ENCODE peak calls at places on chromosomes 13 and 19, in five cellular contexts. A, U, R, V and S are unnamed samples.

GRCh38 chr19:44557933-44558332 is 28.5 kb upstream of the CEACAM20 start:
- DNase-seq in A (no peak), U (no peak), R (no peak), V (no peak), S (no peak)

GRCh38 chr13:46615888-46616531 is 63.0 kb downstream of the LRCH1 start:
- DNase-seq in A (no peak), U (peak), R (no peak), V (no peak), S (no peak)

GRCh38 chr13:42078113-42078769 is 29.8 kb downstream of the DGKH start:
- DNase-seq in A (no peak), U (no peak), R (no peak), V (no peak), S (no peak)

GRCh38 chr19:16096281-16096855 is 15.3 kb upstream of the RAB8A start:
- DNase-seq in A (no peak), U (peak), R (no peak), V (no peak), S (no peak)

GRCh38 chr19:50349277-50350057 is 16.0 kb downstream of the NAPSA start:
- DNase-seq in A (no peak), U (no peak), R (no peak), V (peak), S (no peak)

GRCh38 chr19:46692918-46693722 is 23.8 kb downstream of the PRKD2 start:
- DNase-seq in A (no peak), U (no peak), R (no peak), V (peak), S (no peak)

GRCh38 chr19:12137541-12137940 is 2.6 kb downstream of the ZNF20 start:
- DNase-seq in A (no peak), U (no peak), R (no peak), V (no peak), S (no peak)

GRCh38 chr13:107669356-107669755 is 546.0 kb downstream of the LIG4 start:
- DNase-seq in A (no peak), U (no peak), R (no peak), V (peak), S (no peak)

GRCh38 chr13:27293873-27294515 is 23.4 kb downstream of the RASL11A start:
- DNase-seq in A (no peak), U (no peak), R (no peak), V (no peak), S (no peak)

GRCh38 chr19:3250675-3251074 is 26.2 kb downstream of the CELF5 start:
- DNase-seq in A (no peak), U (peak), R (no peak), V (no peak), S (no peak)

GRCh38 chr13:80276371-80277289 is 64.3 kb downstream of the SPRY2 start:
- DNase-seq in A (no peak), U (peak), R (no peak), V (peak), S (peak)

GRCh38 chr19:38173324-38174041 is 50.5 kb downstream of the DPF1 start:
- DNase-seq in A (peak), U (peak), R (no peak), V (peak), S (no peak)

GRCh38 chr19:17775991-17776803 is 18.7 kb upstream of the B3GNT3 start:
- DNase-seq in A (no peak), U (peak), R (no peak), V (no peak), S (no peak)

GRCh38 chr13:95246292-95247082 is 54.8 kb downstream of the ABCC4 start:
- DNase-seq in A (no peak), U (no peak), R (no peak), V (peak), S (no peak)

GRCh38 chr19:7251502-7251901 is 42.7 kb downstream of the INSR start:
- DNase-seq in A (no peak), U (no peak), R (no peak), V (no peak), S (no peak)

GRCh38 chr13:40179882-40180281 is 486.6 kb downstream of the FOXO1 start:
- DNase-seq in A (no peak), U (no peak), R (no peak), V (no peak), S (no peak)

GRCh38 chr19:6238256-6238642 is 41.5 kb downstream of the MLLT1 start:
- DNase-seq in A (no peak), U (no peak), R (no peak), V (no peak), S (no peak)

GRCh38 chr13:87878706-87879105 is 207.5 kb downstream of the SLITRK5 start:
- DNase-seq in A (no peak), U (no peak), R (no peak), V (no peak), S (no peak)

GRCh38 chr19:7902796-7903243 is 857 bp upstream of the MAP2K7 start:
- DNase-seq in A (no peak), U (peak), R (no peak), V (no peak), S (no peak)

GRCh38 chr13:97278395-97279078 is 56.4 kb downstream of the MBNL2 start:
- DNase-seq in A (no peak), U (peak), R (no peak), V (no peak), S (no peak)

GRCh38 chr13:113548171-113548641 is 36.3 kb upstream of the TFDP1 start:
- DNase-seq in A (no peak), U (no peak), R (no peak), V (no peak), S (peak)

GRCh38 chr19:2233601-2234280 is 2.4 kb downstream of the PLEKHJ1 start:
- DNase-seq in A (no peak), U (no peak), R (no peak), V (no peak), S (no peak)

GRCh38 chr13:73765651-73766384 is 368.4 kb downstream of the KLF12 start:
- DNase-seq in A (peak), U (peak), R (no peak), V (peak), S (no peak)

GRCh38 chr13:26929971-26930730 is 169.6 kb upstream of the GPR12 start:
- DNase-seq in A (peak), U (peak), R (no peak), V (peak), S (peak)

GRCh38 chr13:60591348-60591747 is 194.3 kb downstream of the TDRD3 start:
- DNase-seq in A (no peak), U (no peak), R (no peak), V (peak), S (peak)

GRCh38 chr13:40352385-40352778 is 314.1 kb downstream of the FOXO1 start:
- DNase-seq in A (peak), U (peak), R (no peak), V (no peak), S (no peak)

GRCh38 chr13:43265028-43265427 is 241.6 kb downstream of the DNAJC15 start:
- DNase-seq in A (no peak), U (no peak), R (no peak), V (no peak), S (no peak)